ENCODE peak calls at places on chromosomes 13 and 19, in nine cellular contexts. One of them, this sample, is unnamed.
A peak's percentile ranks its signal among the peaks of the same experiment; 100 is the strongest.

GRCh38 chr19:1213391-1214286 is 8.1 kb downstream of the STK11 start:
- DNase-seq in CD4-positive, alpha-beta T cell: no peak
- DNase-seq in CD4-positive, alpha-beta memory T cell: peak; percentile 87
- DNase-seq in SJSA1: no peak
- DNase-seq in substantia nigra: peak; percentile 68
- DNase-seq in tibial artery: peak; percentile 72
- DNase-seq in uterus: peak; percentile 60
- DNase-seq in Panc1: no peak
- DNase-seq in RWPE1: peak; percentile 65
- DNase-seq in this sample: no peak

GRCh38 chr19:38653028-38653571 is 5.7 kb downstream of the ACTN4 start:
- DNase-seq in Panc1: no peak
- DNase-seq in CD4-positive, alpha-beta memory T cell: no peak
- DNase-seq in RWPE1: no peak
- DNase-seq in tibial artery: peak; percentile 76
- DNase-seq in CD4-positive, alpha-beta T cell: no peak
- DNase-seq in uterus: no peak
- DNase-seq in substantia nigra: no peak
- DNase-seq in SJSA1: no peak
- DNase-seq in this sample: no peak

GRCh38 chr19:13033819-13034611 is 38.7 kb downstream of the NFIX start:
- DNase-seq in CD4-positive, alpha-beta T cell: no peak
- DNase-seq in substantia nigra: peak; percentile 86
- DNase-seq in CD4-positive, alpha-beta memory T cell: no peak
- DNase-seq in tibial artery: peak; percentile 75
- DNase-seq in RWPE1: peak; percentile 73
- DNase-seq in Panc1: no peak
- DNase-seq in SJSA1: peak; percentile 76
- DNase-seq in uterus: peak; percentile 80
- DNase-seq in this sample: no peak

GRCh38 chr13:99386911-99387788 is 80.0 kb upstream of the GPR183 start:
- DNase-seq in tibial artery: no peak
- DNase-seq in substantia nigra: peak; percentile 48
- DNase-seq in CD4-positive, alpha-beta memory T cell: peak; percentile 81
- DNase-seq in uterus: no peak
- DNase-seq in CD4-positive, alpha-beta T cell: peak; percentile 84
- DNase-seq in Panc1: peak; percentile 32
- DNase-seq in RWPE1: peak; percentile 10
- DNase-seq in SJSA1: peak; percentile 91
- DNase-seq in this sample: no peak

GRCh38 chr19:41792513-41793413 is 3.6 kb upstream of the CEACAM3 start:
- DNase-seq in CD4-positive, alpha-beta memory T cell: no peak
- DNase-seq in tibial artery: no peak
- DNase-seq in SJSA1: no peak
- DNase-seq in uterus: no peak
- DNase-seq in CD4-positive, alpha-beta T cell: peak; percentile 58
- DNase-seq in substantia nigra: peak; percentile 16
- DNase-seq in Panc1: no peak
- DNase-seq in RWPE1: no peak
- DNase-seq in this sample: no peak

GRCh38 chr19:58559275-58560006 is 1.0 kb upstream of the UBE2M start:
- DNase-seq in CD4-positive, alpha-beta T cell: no peak
- DNase-seq in SJSA1: peak; percentile 94
- DNase-seq in substantia nigra: no peak
- DNase-seq in CD4-positive, alpha-beta memory T cell: peak; percentile 68
- DNase-seq in RWPE1: peak; percentile 98
- DNase-seq in tibial artery: peak; percentile 93
- DNase-seq in uterus: peak; percentile 91
- DNase-seq in Panc1: peak; percentile 78
- DNase-seq in this sample: peak; percentile 77

GRCh38 chr19:33569822-33570221 is 48.2 kb upstream of the PEPD start:
- DNase-seq in uterus: no peak
- DNase-seq in CD4-positive, alpha-beta memory T cell: no peak
- DNase-seq in CD4-positive, alpha-beta T cell: no peak
- DNase-seq in tibial artery: no peak
- DNase-seq in Panc1: no peak
- DNase-seq in RWPE1: no peak
- DNase-seq in SJSA1: no peak
- DNase-seq in substantia nigra: no peak
- DNase-seq in this sample: no peak

GRCh38 chr19:30356951-30357579 is 15.1 kb upstream of the ZNF536 start:
- DNase-seq in RWPE1: no peak
- DNase-seq in Panc1: no peak
- DNase-seq in CD4-positive, alpha-beta T cell: no peak
- DNase-seq in tibial artery: peak; percentile 18
- DNase-seq in CD4-positive, alpha-beta memory T cell: no peak
- DNase-seq in substantia nigra: no peak
- DNase-seq in SJSA1: no peak
- DNase-seq in uterus: no peak
- DNase-seq in this sample: no peak

GRCh38 chr13:34594507-34594906 is 347.6 kb upstream of the NBEA start:
- DNase-seq in CD4-positive, alpha-beta T cell: no peak
- DNase-seq in SJSA1: no peak
- DNase-seq in CD4-positive, alpha-beta memory T cell: no peak
- DNase-seq in Panc1: no peak
- DNase-seq in uterus: no peak
- DNase-seq in substantia nigra: no peak
- DNase-seq in tibial artery: no peak
- DNase-seq in RWPE1: no peak
- DNase-seq in this sample: no peak

GRCh38 chr13:94138831-94139230 is 340.7 kb downstream of the DCT start:
- DNase-seq in CD4-positive, alpha-beta memory T cell: no peak
- DNase-seq in tibial artery: no peak
- DNase-seq in CD4-positive, alpha-beta T cell: no peak
- DNase-seq in substantia nigra: no peak
- DNase-seq in RWPE1: no peak
- DNase-seq in uterus: no peak
- DNase-seq in SJSA1: no peak
- DNase-seq in Panc1: no peak
- DNase-seq in this sample: no peak

GRCh38 chr13:94143624-94144350 is 335.7 kb downstream of the DCT start:
- DNase-seq in CD4-positive, alpha-beta T cell: no peak
- DNase-seq in SJSA1: no peak
- DNase-seq in Panc1: no peak
- DNase-seq in substantia nigra: no peak
- DNase-seq in RWPE1: no peak
- DNase-seq in uterus: no peak
- DNase-seq in tibial artery: no peak
- DNase-seq in CD4-positive, alpha-beta memory T cell: no peak
- DNase-seq in this sample: no peak

GRCh38 chr13:94140027-94140426 is 339.5 kb downstream of the DCT start:
- DNase-seq in uterus: no peak
- DNase-seq in CD4-positive, alpha-beta T cell: no peak
- DNase-seq in tibial artery: no peak
- DNase-seq in RWPE1: no peak
- DNase-seq in CD4-positive, alpha-beta memory T cell: no peak
- DNase-seq in Panc1: no peak
- DNase-seq in SJSA1: no peak
- DNase-seq in substantia nigra: no peak
- DNase-seq in this sample: no peak

GRCh38 chr13:94139393-94139995 is 340.0 kb downstream of the DCT start:
- DNase-seq in CD4-positive, alpha-beta T cell: no peak
- DNase-seq in CD4-positive, alpha-beta memory T cell: no peak
- DNase-seq in RWPE1: no peak
- DNase-seq in substantia nigra: no peak
- DNase-seq in Panc1: no peak
- DNase-seq in tibial artery: no peak
- DNase-seq in SJSA1: no peak
- DNase-seq in uterus: no peak
- DNase-seq in this sample: peak; percentile 8
- H3K27ac ChIP-seq in CD4-positive, alpha-beta T cell: no peak overlapping the region
- H3K27ac ChIP-seq in CD4-positive, alpha-beta memory T cell: no peak overlapping the region
- H3K27ac ChIP-seq in RWPE1: no peak overlapping the region
- H3K27ac ChIP-seq in substantia nigra: no peak overlapping the region
- H3K27ac ChIP-seq in Panc1: no peak overlapping the region
- H3K27ac ChIP-seq in tibial artery: no peak overlapping the region
- H3K27ac ChIP-seq in SJSA1: no peak overlapping the region
- H3K27ac ChIP-seq in uterus: no peak overlapping the region
- H3K27ac ChIP-seq in this sample: no peak overlapping the region

GRCh38 chr19:10747271-10747670 is 29.4 kb downstream of the DNM2 start:
- DNase-seq in SJSA1: no peak
- DNase-seq in Panc1: no peak
- DNase-seq in CD4-positive, alpha-beta T cell: no peak
- DNase-seq in CD4-positive, alpha-beta memory T cell: no peak
- DNase-seq in tibial artery: no peak
- DNase-seq in substantia nigra: no peak
- DNase-seq in uterus: no peak
- DNase-seq in RWPE1: peak; percentile 65
- DNase-seq in this sample: no peak
- H3K27ac ChIP-seq in SJSA1: no peak overlapping the region
- H3K27ac ChIP-seq in Panc1: peak overlapping the region; percentile 66
- H3K27ac ChIP-seq in CD4-positive, alpha-beta T cell: no peak overlapping the region
- H3K27ac ChIP-seq in CD4-positive, alpha-beta memory T cell: no peak overlapping the region
- H3K27ac ChIP-seq in tibial artery: no peak overlapping the region
- H3K27ac ChIP-seq in substantia nigra: peak overlapping the region; percentile 100
- H3K27ac ChIP-seq in uterus: no peak overlapping the region
- H3K27ac ChIP-seq in RWPE1: peak overlapping the region; percentile 86
- H3K27ac ChIP-seq in this sample: no peak overlapping the region

GRCh38 chr13:40994581-40995230 is 24.4 kb downstream of the ELF1 start:
- DNase-seq in CD4-positive, alpha-beta T cell: no peak
- DNase-seq in Panc1: no peak
- DNase-seq in RWPE1: no peak
- DNase-seq in SJSA1: no peak
- DNase-seq in tibial artery: no peak
- DNase-seq in CD4-positive, alpha-beta memory T cell: no peak
- DNase-seq in uterus: no peak
- DNase-seq in substantia nigra: no peak
- DNase-seq in this sample: no peak

GRCh38 chr13:40996433-40997095 is 22.6 kb downstream of the ELF1 start:
- DNase-seq in SJSA1: no peak
- DNase-seq in CD4-positive, alpha-beta memory T cell: no peak
- DNase-seq in Panc1: no peak
- DNase-seq in uterus: no peak
- DNase-seq in substantia nigra: no peak
- DNase-seq in tibial artery: no peak
- DNase-seq in CD4-positive, alpha-beta T cell: no peak
- DNase-seq in RWPE1: no peak
- DNase-seq in this sample: no peak

GRCh38 chr13:40993119-40993518 is 26.0 kb downstream of the ELF1 start:
- DNase-seq in SJSA1: no peak
- DNase-seq in substantia nigra: no peak
- DNase-seq in uterus: no peak
- DNase-seq in tibial artery: no peak
- DNase-seq in RWPE1: no peak
- DNase-seq in Panc1: no peak
- DNase-seq in CD4-positive, alpha-beta T cell: no peak
- DNase-seq in CD4-positive, alpha-beta memory T cell: no peak
- DNase-seq in this sample: no peak

GRCh38 chr13:40993987-40994386 is 25.1 kb downstream of the ELF1 start:
- DNase-seq in Panc1: no peak
- DNase-seq in SJSA1: no peak
- DNase-seq in tibial artery: no peak
- DNase-seq in uterus: no peak
- DNase-seq in substantia nigra: no peak
- DNase-seq in RWPE1: peak; percentile 92
- DNase-seq in CD4-positive, alpha-beta memory T cell: no peak
- DNase-seq in CD4-positive, alpha-beta T cell: no peak
- DNase-seq in this sample: no peak

GRCh38 chr13:40995997-40996396 is 23.1 kb downstream of the ELF1 start:
- DNase-seq in SJSA1: no peak
- DNase-seq in Panc1: no peak
- DNase-seq in tibial artery: no peak
- DNase-seq in uterus: no peak
- DNase-seq in RWPE1: no peak
- DNase-seq in CD4-positive, alpha-beta memory T cell: no peak
- DNase-seq in substantia nigra: no peak
- DNase-seq in CD4-positive, alpha-beta T cell: no peak
- DNase-seq in this sample: no peak
- H3K27ac ChIP-seq in SJSA1: no peak overlapping the region
- H3K27ac ChIP-seq in Panc1: no peak overlapping the region
- H3K27ac ChIP-seq in tibial artery: no peak overlapping the region
- H3K27ac ChIP-seq in uterus: no peak overlapping the region
- H3K27ac ChIP-seq in RWPE1: no peak overlapping the region
- H3K27ac ChIP-seq in CD4-positive, alpha-beta memory T cell: no peak overlapping the region
- H3K27ac ChIP-seq in substantia nigra: no peak overlapping the region
- H3K27ac ChIP-seq in CD4-positive, alpha-beta T cell: no peak overlapping the region
- H3K27ac ChIP-seq in this sample: no peak overlapping the region

GRCh38 chr13:26220575-26220974 is 1.5 kb downstream of the RNF6 start:
- DNase-seq in uterus: no peak
- DNase-seq in CD4-positive, alpha-beta memory T cell: no peak
- DNase-seq in SJSA1: no peak
- DNase-seq in tibial artery: no peak
- DNase-seq in RWPE1: peak; percentile 29
- DNase-seq in CD4-positive, alpha-beta T cell: no peak
- DNase-seq in Panc1: peak; percentile 5
- DNase-seq in substantia nigra: no peak
- DNase-seq in this sample: no peak

GRCh38 chr13:26219726-26220125 is 2.4 kb downstream of the RNF6 start:
- DNase-seq in uterus: no peak
- DNase-seq in Panc1: no peak
- DNase-seq in CD4-positive, alpha-beta T cell: no peak
- DNase-seq in CD4-positive, alpha-beta memory T cell: no peak
- DNase-seq in tibial artery: no peak
- DNase-seq in SJSA1: no peak
- DNase-seq in RWPE1: no peak
- DNase-seq in substantia nigra: no peak
- DNase-seq in this sample: no peak

GRCh38 chr13:26221721-26222522 is at the start of gene RNF6:
- DNase-seq in CD4-positive, alpha-beta T cell: peak; percentile 77
- DNase-seq in substantia nigra: peak; percentile 92
- DNase-seq in CD4-positive, alpha-beta memory T cell: peak; percentile 95
- DNase-seq in uterus: peak; percentile 92
- DNase-seq in tibial artery: peak; percentile 98
- DNase-seq in Panc1: peak; percentile 82
- DNase-seq in RWPE1: peak; percentile 99
- DNase-seq in SJSA1: peak; percentile 92
- DNase-seq in this sample: peak; percentile 98

GRCh38 chr13:26222523-26223046 is 471 bp upstream of the RNF6 start:
- DNase-seq in tibial artery: no peak
- DNase-seq in CD4-positive, alpha-beta T cell: no peak
- DNase-seq in Panc1: peak; percentile 18
- DNase-seq in RWPE1: no peak
- DNase-seq in substantia nigra: no peak
- DNase-seq in SJSA1: no peak
- DNase-seq in CD4-positive, alpha-beta memory T cell: no peak
- DNase-seq in uterus: no peak
- DNase-seq in this sample: no peak

DNA sequence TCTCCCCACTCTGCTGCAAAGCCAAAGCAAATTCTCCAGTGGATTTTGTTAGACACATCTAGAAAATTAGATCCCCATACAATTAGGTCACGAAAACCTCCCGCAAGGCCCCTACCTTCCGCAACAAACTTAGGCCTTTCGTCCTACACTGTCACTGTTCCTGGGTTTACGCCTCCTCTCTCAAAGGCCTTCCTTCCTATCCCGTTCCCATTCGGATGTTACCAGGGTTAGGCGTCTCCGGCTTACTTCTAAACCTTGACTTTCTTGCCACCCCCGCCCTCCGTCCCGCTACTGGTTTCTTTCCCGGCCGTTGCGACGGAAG is 754 bp downstream of the RNF6 start:
- DNase-seq in uterus: no peak
- DNase-seq in Panc1: no peak
- DNase-seq in CD4-positive, alpha-beta memory T cell: peak; percentile 41
- DNase-seq in RWPE1: no peak
- DNase-seq in CD4-positive, alpha-beta T cell: no peak
- DNase-seq in tibial artery: no peak
- DNase-seq in substantia nigra: no peak
- DNase-seq in SJSA1: no peak
- DNase-seq in this sample: no peak
- H3K27ac ChIP-seq in uterus: peak overlapping the region; percentile 96
- H3K27ac ChIP-seq in Panc1: peak overlapping the region; percentile 95
- H3K27ac ChIP-seq in CD4-positive, alpha-beta memory T cell: peak overlapping the region; percentile 94
- H3K27ac ChIP-seq in RWPE1: peak overlapping the region; percentile 95
- H3K27ac ChIP-seq in CD4-positive, alpha-beta T cell: peak overlapping the region; percentile 96
- H3K27ac ChIP-seq in tibial artery: peak overlapping the region; percentile 97
- H3K27ac ChIP-seq in substantia nigra: peak overlapping the region; percentile 97
- H3K27ac ChIP-seq in SJSA1: peak overlapping the region; percentile 92
- H3K27ac ChIP-seq in this sample: peak overlapping the region; percentile 98